ENCODE peak calls at places on chromosomes 3 and 15, in five cellular contexts. L, F, R, X and Y are unnamed samples.

GRCh38 chr3:65636326-65636725 is 402.4 kb downstream of the MAGI1 start:
- DNase-seq in F (no peak), L (no peak), X (no peak), R (no peak), Y (no peak)

GRCh38 chr3:58249358-58250092 is 11.9 kb downstream of the ABHD6 start:
- DNase-seq in X (no peak), F (peak; percentile 72), L (no peak), R (peak; percentile 87), Y (no peak)

GRCh38 chr3:112358311-112358780 is 25.4 kb downstream of the CD200 start:
- DNase-seq in X (no peak), L (no peak), R (no peak), F (no peak), Y (no peak)

GRCh38 chr3:16061491-16061890 is 113.0 kb upstream of the GALNT15 start:
- DNase-seq in F (no peak), R (no peak), X (no peak), L (no peak), Y (no peak)

GRCh38 chr15:86444527-86444926 is 364.9 kb downstream of the AGBL1 start:
- DNase-seq in F (no peak), R (no peak), L (no peak), X (no peak), Y (no peak)

GRCh38 chr3:87855626-87856025 is 203.2 kb downstream of the CGGBP1 start:
- DNase-seq in X (no peak), F (no peak), L (peak; percentile 13), R (no peak), Y (no peak)

GRCh38 chr15:69410290-69410874 is 3.8 kb upstream of the KIF23 start:
- DNase-seq in F (no peak), X (no peak), R (peak; percentile 56), L (no peak), Y (no peak)

GRCh38 chr3:156628095-156628690 is 46.2 kb upstream of the TIPARP start:
- DNase-seq in F (no peak), X (no peak), L (no peak), R (no peak), Y (no peak)

GRCh38 chr15:65089206-65089824 is 12.8 kb downstream of the KBTBD13 start:
- DNase-seq in F (no peak), X (no peak), R (no peak), L (no peak), Y (no peak)

GRCh38 chr3:138694287-138695007 is 85.9 kb downstream of the FAIM start:
- DNase-seq in L (peak; percentile 99), R (no peak), X (peak; percentile 60), F (no peak), Y (no peak)

GRCh38 chr15:54082836-54083492 is 104.7 kb downstream of the UNC13C start:
- DNase-seq in F (no peak), L (no peak), R (no peak), X (no peak), Y (peak; percentile 12)

GRCh38 chr3:155676252-155676981 is 68.5 kb downstream of the PLCH1 start:
- DNase-seq in F (no peak), L (peak; percentile 49), X (peak; percentile 26), R (peak; percentile 57), Y (no peak)

GRCh38 chr3:136885357-136886213 is 23.6 kb downstream of the NCK1 start:
- DNase-seq in R (no peak), X (no peak), L (no peak), F (no peak), Y (no peak)

GRCh38 chr15:100350434-100351226 is 8.9 kb upstream of the ADAMTS17 start:
- DNase-seq in F (no peak), L (no peak), R (peak; percentile 49), X (no peak), Y (no peak)

GRCh38 chr3:133910422-133910821 is 14.7 kb upstream of the RAB6B start:
- DNase-seq in X (no peak), L (no peak), F (no peak), R (no peak), Y (no peak)

GRCh38 chr3:70176224-70176623 is 136.2 kb downstream of the MDFIC2 start:
- DNase-seq in X (no peak), R (no peak), L (no peak), F (no peak), Y (no peak)

GRCh38 chr3:29279830-29280229 is 1.0 kb upstream of the RBMS3 start:
- DNase-seq in R (no peak), L (no peak), F (no peak), X (no peak), Y (no peak)

DNA sequence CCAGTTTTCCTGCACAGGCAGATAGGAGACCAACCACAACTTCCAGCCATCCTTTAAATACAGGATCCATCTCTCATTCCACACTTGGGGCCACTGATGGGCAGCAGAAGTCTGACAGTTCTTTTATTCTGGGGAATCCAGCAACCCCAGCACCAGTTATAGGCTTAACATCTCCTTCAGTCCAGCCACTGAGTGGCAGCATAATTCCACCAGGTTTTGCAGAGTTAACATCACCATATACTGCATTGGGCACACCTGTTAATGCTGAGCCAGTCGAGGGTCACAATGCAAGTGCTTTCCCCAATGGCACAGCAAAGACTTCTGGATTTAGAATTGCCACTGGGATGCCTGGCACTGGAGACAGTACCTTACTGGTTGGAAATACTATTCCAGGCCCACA is 2.9 kb downstream of the NPAP1 start:
- DNase-seq in L (no peak), R (no peak), X (no peak), F (no peak), Y (no peak)
- TF ChIP-seq CTCF in L (no peak), R (no peak), X (no peak), F (no peak), Y (no peak)

GRCh38 chr3:129864519-129864918 is 29.0 kb downstream of the TMCC1 start:
- DNase-seq in R (no peak), X (no peak), L (no peak), F (no peak), Y (no peak)

GRCh38 chr3:129855454-129856419 is 37.8 kb downstream of the TMCC1 start:
- DNase-seq in X (peak; percentile 48), F (no peak), R (no peak), L (peak; percentile 41), Y (no peak)

GRCh38 chr3:129857899-129858298 is 35.6 kb downstream of the TMCC1 start:
- DNase-seq in L (no peak), X (no peak), F (no peak), R (no peak), Y (no peak)

GRCh38 chr3:129854460-129854859 is 39.1 kb downstream of the TMCC1 start:
- DNase-seq in L (no peak), X (no peak), F (no peak), R (no peak), Y (no peak)

DNA sequence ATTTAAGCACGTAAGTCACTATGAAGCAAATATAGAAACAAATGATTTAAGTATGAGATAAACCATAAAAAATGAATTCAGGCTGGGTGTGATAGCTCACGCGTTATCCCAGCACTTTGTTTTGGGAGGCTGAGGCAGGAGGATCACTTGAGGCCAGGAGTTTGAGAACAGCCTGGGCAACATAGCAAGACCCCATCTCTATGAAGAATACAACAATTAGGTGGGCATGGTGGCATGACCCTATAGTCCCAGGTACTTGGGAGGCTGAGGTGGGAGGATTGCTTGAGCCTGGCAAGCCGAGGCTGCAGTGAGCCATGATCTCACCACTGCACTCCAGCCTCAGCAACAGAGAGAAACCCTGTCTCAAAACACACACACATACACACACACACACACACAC is 34.2 kb downstream of the TMCC1 start:
- DNase-seq in L (no peak), R (no peak), F (no peak), X (no peak), Y (no peak)
- TF ChIP-seq CTCF in L (no peak), R (no peak), F (no peak), X (no peak), Y (no peak)

GRCh38 chr15:25441111-25441510 is 2.3 kb upstream of the UBE3A start:
- DNase-seq in F (no peak), R (no peak), X (no peak), L (no peak), Y (no peak)

GRCh38 chr15:25437751-25438600 is 848 bp downstream of the UBE3A start:
- DNase-seq in X (no peak), R (peak; percentile 71), L (no peak), F (peak; percentile 79), Y (no peak)

GRCh38 chr15:25439456-25439836 is 622 bp upstream of the UBE3A start:
- DNase-seq in R (peak; percentile 70), X (no peak), L (no peak), F (no peak), Y (no peak)

GRCh38 chr15:25436707-25437106 is 2.1 kb downstream of the UBE3A start:
- DNase-seq in F (no peak), L (no peak), X (no peak), R (no peak), Y (no peak)

GRCh38 chr15:25438601-25439455 is at the start of gene UBE3A:
- DNase-seq in X (peak; percentile 76), R (peak; percentile 95), F (peak; percentile 95), L (peak; percentile 60), Y (peak; percentile 60)
- TF ChIP-seq CTCF in X (peak; percentile 23), R (no peak), F (no peak), L (peak; percentile 26), Y (peak; percentile 19)

GRCh38 chr15:92683511-92683834 is 27.9 kb upstream of the FAM174B start:
- DNase-seq in F (no peak), R (peak; percentile 52), X (peak; percentile 69), L (no peak), Y (no peak)
- TF ChIP-seq CTCF in F (no peak), R (no peak), X (peak; percentile 87), L (peak; percentile 43), Y (peak; percentile 58)

GRCh38 chr3:140910860-140911259 is 30.8 kb upstream of the SLC25A36 start:
- DNase-seq in F (no peak), R (no peak), L (no peak), X (no peak), Y (no peak)
- TF ChIP-seq CTCF in F (no peak), R (no peak), L (no peak), X (no peak), Y (no peak)

GRCh38 chr15:75531041-75531450 is 48.1 kb downstream of the PTPN9 start:
- DNase-seq in R (peak; percentile 55), F (no peak), L (peak; percentile 6), X (peak; percentile 60), Y (no peak)

GRCh38 chr15:75532413-75533250 is 46.5 kb downstream of the PTPN9 start:
- DNase-seq in R (peak; percentile 67), X (peak; percentile 77), F (no peak), L (peak; percentile 37), Y (no peak)

GRCh38 chr15:75538376-75538775 is 40.7 kb downstream of the PTPN9 start:
- DNase-seq in L (no peak), F (no peak), X (no peak), R (no peak), Y (no peak)

GRCh38 chr15:75530169-75530568 is 48.9 kb downstream of the PTPN9 start:
- DNase-seq in F (no peak), R (no peak), L (no peak), X (no peak), Y (no peak)

DNA sequence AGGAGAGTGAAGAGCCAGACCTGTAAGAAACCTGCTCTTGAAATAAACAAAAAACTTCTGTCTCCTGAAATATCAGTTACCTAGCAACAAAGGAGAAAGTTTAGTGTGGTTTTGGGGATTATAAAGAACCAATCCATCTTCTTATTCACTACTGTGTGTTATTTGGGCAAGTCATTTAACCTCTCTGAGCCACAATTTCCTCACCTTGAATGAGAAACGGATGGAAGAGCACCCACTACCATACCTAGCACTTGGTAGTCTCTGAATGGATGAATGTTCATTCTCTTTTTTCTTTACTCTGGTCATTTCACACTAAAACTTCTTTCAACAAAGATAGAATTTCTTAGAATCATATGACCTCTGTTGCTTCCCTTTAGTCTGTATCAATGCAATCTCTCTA is 45.2 kb downstream of the PTPN9 start:
- DNase-seq in L (no peak), X (no peak), F (no peak), R (no peak), Y (no peak)
- TF ChIP-seq CTCF in L (no peak), X (no peak), F (no peak), R (no peak), Y (no peak)